ENCODE peak calls at places on chromosomes 4 and X, in four cellular contexts. T is fibroblast of pulmonary artery, B is suprapubic skin, F is PC-3. G is an unnamed sample.

GRCh38 chr4:6416518-6417286 is 55.7 kb downstream of the PPP2R2C start:
- DNase-seq in F (no peak), T (no peak), B (no peak), G (no peak)

GRCh38 chr4:113442821-113443220 is 318.7 kb downstream of the CAMK2D start:
- DNase-seq in B (no peak), F (no peak), T (no peak), G (no peak)

GRCh38 chrX:55663584-55663983 is 40.4 kb downstream of the FOXR2 start:
- DNase-seq in F (no peak), T (no peak), B (no peak), G (no peak)

GRCh38 chr4:3337357-3337732 is 44.5 kb downstream of the RGS12 start:
- DNase-seq in F (no peak), T (no peak), B (no peak), G (no peak)

GRCh38 chrX:82458207-82458754 is 1049.8 kb upstream of the POU3F4 start:
- DNase-seq in B (no peak), F (no peak), T (no peak), G (no peak)

GRCh38 chrX:8783100-8784098 is 17.8 kb downstream of the FAM9A start:
- DNase-seq in T (peak; percentile 26), F (peak; percentile 23), B (no peak), G (peak; percentile 3)

GRCh38 chr4:164731827-164732474 is 22.0 kb upstream of the SMIM31 start:
- DNase-seq in T (peak; percentile 56), F (peak; percentile 63), B (no peak), G (peak; percentile 55)

GRCh38 chr4:6953751-6954380 is 44.2 kb downstream of the TBC1D14 start:
- DNase-seq in F (no peak), T (peak; percentile 76), B (peak; percentile 91), G (peak; percentile 81)

GRCh38 chr4:102566426-102566825 is 65.3 kb downstream of the NFKB1 start:
- DNase-seq in F (no peak), T (no peak), B (no peak), G (no peak)

GRCh38 chr4:2104556-2105345 is 45.6 kb downstream of the NAT8L start:
- DNase-seq in T (no peak), B (no peak), F (no peak), G (no peak)

GRCh38 chr4:102868153-102868781 is 525 bp upstream of the CISD2 start:
- DNase-seq in B (no peak), T (no peak), F (no peak), G (no peak)

GRCh38 chr4:16092682-16093319 is 9.0 kb upstream of the PROM1 start:
- DNase-seq in F (no peak), T (no peak), B (no peak), G (no peak)

GRCh38 chr4:4764506-4764905 is 95.0 kb upstream of the MSX1 start:
- DNase-seq in T (no peak), B (no peak), F (no peak), G (no peak)

GRCh38 chr4:4765811-4766210 is 93.7 kb upstream of the MSX1 start:
- DNase-seq in F (no peak), T (no peak), B (no peak), G (no peak)

GRCh38 chr4:4762909-4763814 is 96.3 kb upstream of the MSX1 start:
- DNase-seq in T (peak; percentile 59), F (peak; percentile 73), B (no peak), G (peak; percentile 60)

GRCh38 chr4:4762300-4762699 is 97.2 kb upstream of the MSX1 start:
- DNase-seq in F (no peak), T (no peak), B (no peak), G (no peak)

GRCh38 chr4:4763815-4764202 is 95.7 kb upstream of the MSX1 start:
- DNase-seq in B (no peak), T (peak; percentile 15), F (peak; percentile 47), G (peak; percentile 6)
- H3K4me3 ChIP-seq in B (no peak overlapping the region), T (no peak overlapping the region), F (no peak overlapping the region), G (no peak overlapping the region)

GRCh38 chr4:138063581-138063980 is 178.6 kb downstream of the SLC7A11 start:
- DNase-seq in F (no peak), T (no peak), B (no peak), G (no peak)

GRCh38 chr4:138062929-138063328 is 179.2 kb downstream of the SLC7A11 start:
- DNase-seq in F (peak; percentile 44), T (peak; percentile 68), B (no peak), G (peak; percentile 63)
- TF ChIP-seq CTCF in F (peak; percentile 32), T (peak; percentile 30), B (no peak), G (peak; percentile 25)

GRCh38 chrX:50036481-50036880 is 114.1 kb downstream of the CLCN5 start:
- DNase-seq in T (peak; percentile 30), F (no peak), B (no peak), G (no peak)
- H3K4me3 ChIP-seq in T (peak overlapping the region; percentile 19), F (no peak overlapping the region), B (no peak overlapping the region), G (no peak overlapping the region)

DNA sequence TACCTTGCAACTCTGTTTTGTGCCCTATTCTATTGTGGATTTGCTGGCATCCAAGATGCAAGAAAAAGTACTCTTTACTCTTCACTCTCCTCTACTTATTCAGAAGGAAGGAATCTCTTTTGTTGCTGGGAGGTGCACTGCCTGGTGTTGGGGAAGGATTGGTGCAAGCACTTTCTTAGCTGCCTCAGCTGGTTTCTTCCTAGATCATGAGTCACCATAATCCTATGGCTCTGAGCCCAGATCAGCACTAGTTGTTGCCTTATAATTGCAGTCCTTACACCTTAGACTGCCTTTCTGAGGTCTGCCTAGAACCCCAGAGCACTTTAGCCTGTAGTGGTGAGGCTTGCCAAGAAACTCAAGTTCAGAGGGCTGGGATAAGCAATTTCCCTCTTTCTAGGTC is 37.0 kb upstream of the CT83 start:
- DNase-seq in B (no peak), F (peak; percentile 49), T (peak; percentile 39), G (peak; percentile 25)
- TF ChIP-seq CTCF in B (no peak), F (no peak), T (no peak), G (no peak)

DNA sequence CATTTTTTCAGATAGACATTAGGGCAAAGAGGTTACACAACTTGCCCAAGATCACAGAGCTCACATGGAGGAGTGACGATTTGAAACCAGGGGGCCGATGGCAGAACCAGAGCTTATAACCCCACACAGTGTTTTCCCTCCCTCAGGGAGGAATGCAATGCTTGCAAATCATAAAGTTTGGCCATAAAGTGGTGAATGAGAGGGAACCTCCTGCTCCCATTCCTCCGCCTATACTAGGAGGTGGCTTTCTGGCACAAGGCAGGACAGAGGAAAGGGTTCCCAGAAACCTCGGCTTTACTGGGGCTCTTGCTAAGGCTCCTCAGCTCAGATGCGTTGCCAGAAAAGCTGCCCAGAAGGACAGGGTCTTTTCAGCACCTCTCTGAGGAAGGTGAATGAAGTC is 19.3 kb downstream of the TMEM154 start:
- DNase-seq in B (no peak), F (no peak), T (no peak), G (no peak)
- H3K4me3 ChIP-seq in B (no peak overlapping the region), F (no peak overlapping the region), T (no peak overlapping the region), G (no peak overlapping the region)

DNA sequence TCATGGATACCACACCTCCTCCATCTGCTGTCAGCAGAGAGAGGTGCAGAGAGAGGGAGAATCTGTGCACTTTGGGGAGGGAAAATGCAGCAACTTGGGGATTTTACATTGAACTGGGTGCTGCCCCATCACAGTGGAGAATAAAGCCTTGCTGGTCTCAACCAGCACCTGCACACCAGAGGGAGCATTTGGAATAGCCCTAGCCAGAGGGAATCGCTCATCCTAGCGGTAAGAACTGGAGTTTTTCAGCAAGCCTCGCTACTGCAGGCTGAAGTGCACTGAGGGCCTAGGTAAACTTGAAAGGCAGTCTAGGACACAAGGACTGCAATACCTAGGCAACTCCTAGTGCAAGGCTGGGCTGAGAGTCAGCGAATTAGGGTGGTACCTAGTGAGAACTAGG is 148.7 kb downstream of the KDR start:
- DNase-seq in T (no peak), F (peak; percentile 48), B (no peak), G (no peak)
- TF ChIP-seq CTCF in T (peak; percentile 8), F (peak; percentile 51), B (no peak), G (no peak)

DNA sequence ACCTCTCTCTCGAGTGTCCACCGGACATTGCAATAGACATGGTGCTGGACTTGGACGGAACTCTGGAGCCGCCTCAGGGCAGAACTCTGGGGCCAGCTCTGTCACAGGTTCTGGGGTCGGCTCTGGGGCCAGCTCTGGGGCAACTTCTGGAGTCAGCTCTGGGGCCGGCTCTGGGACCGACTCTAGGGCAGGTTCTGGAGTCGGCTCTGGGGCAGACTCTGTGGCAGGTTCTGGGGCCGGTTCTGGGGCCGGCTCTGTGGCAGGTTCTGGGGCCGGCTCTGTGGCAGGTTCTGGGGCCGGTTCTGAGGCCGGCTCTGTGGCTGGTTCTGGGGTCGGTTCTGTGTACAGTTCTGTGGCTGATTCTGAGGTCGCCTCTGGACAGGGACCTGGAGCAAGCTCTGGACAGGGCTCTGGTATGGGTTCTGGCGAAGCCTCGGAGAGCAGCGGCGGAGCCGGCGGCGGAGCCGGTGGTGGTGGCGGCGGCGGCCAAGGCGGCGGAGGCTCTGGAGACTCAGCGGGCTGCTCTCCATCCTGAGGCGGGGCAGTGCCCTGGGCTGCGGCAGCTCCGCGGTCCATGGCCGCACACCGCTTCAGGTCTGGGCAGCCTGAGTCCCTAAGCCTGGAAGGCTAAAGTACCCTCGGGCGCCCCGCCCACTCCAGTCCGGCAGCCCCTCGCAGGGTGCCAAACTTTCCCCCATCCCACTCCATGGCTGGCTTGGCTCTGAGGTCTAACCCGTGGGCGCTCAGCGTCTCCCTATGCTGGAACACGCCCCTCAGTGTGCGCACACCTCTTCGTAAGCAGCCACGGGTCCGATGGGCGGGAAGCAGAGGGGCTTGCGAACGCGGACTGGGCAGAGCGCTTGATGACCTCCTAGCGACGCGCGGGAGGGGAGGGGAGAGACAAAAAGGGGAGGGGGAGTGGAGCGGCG is at the start of gene DGKK:
- DNase-seq in F (no peak), T (no peak), B (no peak), G (no peak)
- H3K4me3 ChIP-seq in F (no peak within 1 kb of the TSS), T (no peak within 1 kb of the TSS), B (peak within 1 kb of the TSS; percentile 5), G (no peak within 1 kb of the TSS)

GRCh38 chr4:62533573-62533972 is 1333.4 kb downstream of the ADGRL3 start:
- DNase-seq in B (no peak), T (no peak), F (no peak), G (no peak)

GRCh38 chr4:62528874-62529273 is 1328.7 kb downstream of the ADGRL3 start:
- DNase-seq in F (peak; percentile 33), B (no peak), T (peak; percentile 34), G (no peak)

GRCh38 chr4:62526671-62527070 is 1326.5 kb downstream of the ADGRL3 start:
- DNase-seq in F (no peak), T (no peak), B (no peak), G (no peak)

GRCh38 chr4:62531250-62531649 is 1331.1 kb downstream of the ADGRL3 start:
- DNase-seq in F (no peak), T (peak; percentile 31), B (no peak), G (no peak)

GRCh38 chr4:62531731-62532130 is 1331.6 kb downstream of the ADGRL3 start:
- DNase-seq in F (no peak), T (no peak), B (no peak), G (no peak)
- TF ChIP-seq CTCF in F (peak; percentile 14), T (no peak), B (no peak), G (no peak)

GRCh38 chr4:77193511-77194236 is 36.7 kb downstream of the CCNG2 start:
- DNase-seq in B (peak; percentile 88), T (no peak), F (no peak), G (no peak)
- H3K4me3 ChIP-seq in B (no peak overlapping the region), T (no peak overlapping the region), F (no peak overlapping the region), G (no peak overlapping the region)

GRCh38 chrX:30275498-30275897 is 28.6 kb downstream of the MAGEB1 start:
- DNase-seq in F (peak; percentile 43), T (peak; percentile 29), B (no peak), G (peak; percentile 54)
- TF ChIP-seq CTCF in F (peak; percentile 60), T (peak; percentile 31), B (no peak), G (peak; percentile 39)